ENCODE peak calls at places on chromosome 17, in seven cellular contexts. P, U, X, O, B, H and C are unnamed samples.

GRCh38 chr17:41652461-41652960 is 28.1 kb upstream of the KRT17 start:
- DNase-seq in H (no peak), U (no peak), P (no peak), O (no peak), B (no peak), X (no peak), C (no peak)

GRCh38 chr17:74690409-74690825 is 22.3 kb downstream of the CD300LF start:
- DNase-seq in X (no peak), P (peak), B (no peak), U (no peak), O (no peak), H (no peak), C (no peak)

GRCh38 chr17:38791162-38791561 is 8.2 kb downstream of the PIP4K2B start:
- DNase-seq in P (no peak), U (no peak), X (no peak), O (no peak), H (no peak), B (no peak), C (no peak)

GRCh38 chr17:1398900-1399299 is 1.1 kb downstream of the YWHAE start:
- DNase-seq in O (no peak), X (no peak), H (no peak), P (peak), B (no peak), U (peak), C (no peak)

GRCh38 chr17:64497565-64498035 is 746 bp upstream of the POLG2 start:
- DNase-seq in O (no peak), U (no peak), B (no peak), H (no peak), X (no peak), P (no peak), C (no peak)

GRCh38 chr17:50355701-50356341 is 9.9 kb downstream of the XYLT2 start:
- DNase-seq in H (no peak), X (peak), O (no peak), U (no peak), P (no peak), B (no peak), C (no peak)

GRCh38 chr17:56913867-56914640 is at the start of gene TRIM25:
- DNase-seq in P (peak), B (peak), U (peak), O (peak), H (peak), X (peak), C (peak)

GRCh38 chr17:80816241-80817103 is 175.2 kb upstream of the CHMP6 start:
- DNase-seq in X (no peak), H (no peak), O (no peak), P (no peak), U (no peak), B (no peak), C (no peak)

GRCh38 chr17:9273334-9274118 is 252.2 kb downstream of the NTN1 start:
- DNase-seq in B (no peak), P (no peak), X (no peak), H (no peak), U (no peak), O (no peak), C (peak)

GRCh38 chr17:61458000-61458399 is 5.8 kb downstream of the TBX4 start:
- DNase-seq in O (no peak), U (no peak), X (no peak), P (no peak), B (no peak), H (no peak), C (no peak)

GRCh38 chr17:61456688-61457225 is 4.5 kb downstream of the TBX4 start:
- DNase-seq in P (no peak), B (no peak), O (no peak), X (no peak), H (no peak), U (no peak), C (no peak)

GRCh38 chr17:61455754-61456681 is 3.8 kb downstream of the TBX4 start:
- DNase-seq in X (no peak), P (no peak), U (no peak), B (no peak), H (peak), O (no peak), C (no peak)

GRCh38 chr17:61458491-61459433 is 6.5 kb downstream of the TBX4 start:
- DNase-seq in X (no peak), H (peak), U (no peak), O (no peak), P (no peak), B (no peak), C (no peak)

GRCh38 chr17:61457226-61457983 is 5.2 kb downstream of the TBX4 start:
- DNase-seq in P (no peak), O (no peak), H (peak), U (no peak), X (no peak), B (no peak), C (no peak)
- H3K4me3 ChIP-seq in P (peak), O (no peak), H (peak), U (no peak), X (peak), B (no peak), C (no peak)

DNA sequence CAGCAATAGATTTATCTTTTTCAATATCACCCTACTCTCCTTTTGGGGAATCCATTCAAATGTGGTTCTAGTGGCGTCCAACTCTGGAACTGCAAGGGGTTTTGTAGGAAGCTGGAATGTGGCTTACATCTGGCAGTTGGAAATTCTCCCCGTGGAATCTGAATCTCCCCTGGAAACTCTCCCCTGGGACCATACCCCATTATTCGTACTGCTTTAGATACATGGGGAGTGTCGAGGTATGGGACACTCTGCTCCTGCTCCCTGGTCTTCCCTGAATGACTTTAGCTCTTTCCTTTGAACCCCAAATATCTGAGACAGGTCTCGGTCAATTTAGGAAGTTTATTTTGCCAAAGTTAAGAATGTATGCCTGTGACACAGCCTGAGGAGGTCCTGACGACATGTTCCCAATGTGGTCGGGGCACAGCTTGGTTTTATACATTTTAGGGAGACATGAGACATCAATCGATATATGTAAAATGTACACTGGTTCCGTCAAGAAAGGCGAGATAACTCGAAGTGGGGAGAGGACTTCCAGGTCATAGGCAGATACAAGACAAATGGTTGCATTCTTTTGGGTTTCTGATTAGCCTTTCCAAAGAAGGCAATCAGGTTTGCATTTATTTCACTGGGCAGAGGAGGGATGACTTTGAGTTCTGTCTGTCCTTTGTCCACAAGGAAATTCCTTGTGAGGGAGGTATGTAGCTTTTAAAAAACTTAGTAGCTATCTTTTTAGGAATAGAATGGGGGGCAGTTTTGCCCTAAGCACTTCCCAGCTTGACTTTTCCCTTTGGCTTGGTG is 89.1 kb upstream of the CORO6 start:
- DNase-seq in H (peak), P (no peak), X (no peak), U (no peak), O (no peak), B (no peak), C (no peak)
- H3K4me3 ChIP-seq in H (no peak), P (no peak), X (no peak), U (no peak), O (no peak), B (no peak), C (no peak)

GRCh38 chr17:40068129-40068581 is 5.4 kb downstream of the THRA start:
- DNase-seq in B (no peak), H (no peak), O (no peak), U (no peak), X (no peak), P (no peak), C (no peak)

GRCh38 chr17:40069751-40070643 is 7.2 kb downstream of the THRA start:
- DNase-seq in B (peak), X (peak), U (peak), H (peak), O (no peak), P (no peak), C (no peak)

GRCh38 chr17:40068917-40069750 is 6.4 kb downstream of the THRA start:
- DNase-seq in O (no peak), B (peak), U (peak), P (peak), X (peak), H (peak), C (peak)

GRCh38 chr17:40067710-40068109 is 4.9 kb downstream of the THRA start:
- DNase-seq in B (no peak), X (no peak), P (no peak), H (no peak), U (no peak), O (no peak), C (no peak)

GRCh38 chr17:40068584-40068916 is 5.8 kb downstream of the THRA start:
- DNase-seq in O (no peak), X (no peak), H (no peak), U (no peak), B (no peak), P (no peak), C (no peak)
- H3K4me3 ChIP-seq in O (no peak), X (peak), H (peak), U (peak), B (peak), P (no peak), C (peak)

GRCh38 chr17:5211458-5211857 is 19.8 kb upstream of the ZNF594 start:
- DNase-seq in O (no peak), H (no peak), P (no peak), X (no peak), B (no peak), U (no peak), C (no peak)
- H3K4me3 ChIP-seq in O (no peak), H (no peak), P (no peak), X (no peak), B (no peak), U (no peak), C (no peak)

GRCh38 chr17:40071720-40072480 is 9.1 kb downstream of the THRA start:
- DNase-seq in B (peak), P (peak), X (peak), U (peak), H (no peak), O (no peak), C (no peak)
- H3K4me3 ChIP-seq in B (peak), P (no peak), X (peak), U (peak), H (no peak), O (no peak), C (no peak)

GRCh38 chr17:16255481-16255901 is 38.5 kb downstream of the PIGL start:
- DNase-seq in H (peak), O (peak), U (no peak), P (peak), X (peak), B (no peak), C (no peak)
- H3K4me3 ChIP-seq in H (peak), O (no peak), U (no peak), P (peak), X (no peak), B (peak), C (peak)

GRCh38 chr17:44170135-44170498 is 387 bp upstream of the ASB16 start:
- DNase-seq in O (no peak), X (no peak), H (no peak), B (no peak), P (no peak), U (no peak), C (no peak)
- H3K4me3 ChIP-seq in O (no peak), X (no peak), H (peak), B (peak), P (no peak), U (no peak), C (no peak)